ENCODE peak calls at places on chromosomes 4 and X, in five cellular contexts. A is fibroblast of mammary gland, M is LNCaP clone FGC, L is HFF-Myc, W is epithelial cell of proximal tubule. H is an unnamed sample.

GRCh38 chr4:24475756-24476155 is 108.6 kb downstream of the DHX15 start:
- DNase-seq in A (no peak), M (no peak), L (no peak), W (no peak), H (no peak)

GRCh38 chr4:31045724-31046318 is 325.7 kb downstream of the PCDH7 start:
- DNase-seq in A (peak; percentile 32), M (peak; percentile 45), L (no peak), W (no peak), H (no peak)

GRCh38 chrX:20857746-20858145 is 516.5 kb upstream of the CNKSR2 start:
- DNase-seq in A (peak; percentile 55), M (no peak), L (no peak), W (no peak), H (no peak)

GRCh38 chrX:23840674-23841073 is 57.7 kb downstream of the SAT1 start:
- DNase-seq in A (no peak), M (no peak), L (no peak), W (no peak), H (no peak)

GRCh38 chrX:134547047-134547679 is 87.2 kb downstream of the HPRT1 start:
- DNase-seq in A (peak; percentile 49), M (no peak), L (no peak), W (no peak), H (no peak)

GRCh38 chr4:126268106-126268505 is 953.4 kb downstream of the FAT4 start:
- DNase-seq in A (peak; percentile 70), M (no peak), L (no peak), W (no peak), H (no peak)

GRCh38 chrX:18855919-18856644 is 127.8 kb downstream of the PHKA2 start:
- DNase-seq in A (peak; percentile 41), M (no peak), L (no peak), W (no peak), H (no peak)

GRCh38 chr4:173281001-173281400 is 53.2 kb downstream of the HMGB2 start:
- DNase-seq in A (no peak), M (no peak), L (no peak), W (no peak), H (no peak)

GRCh38 chr4:129804458-129804981 is 708.6 kb downstream of the C4orf33 start:
- DNase-seq in A (no peak), M (no peak), L (no peak), W (no peak), H (no peak)

GRCh38 chrX:31245714-31246113 is 173.9 kb upstream of the FTHL17 start:
- DNase-seq in A (no peak), M (no peak), L (no peak), W (no peak), H (no peak)

GRCh38 chr4:110104661-110105060 is 93.8 kb downstream of the ELOVL6 start:
- DNase-seq in A (no peak), M (no peak), L (no peak), W (no peak), H (no peak)

GRCh38 chrX:103554687-103555417 is 30.5 kb upstream of the TCEAL4 start:
- DNase-seq in A (peak; percentile 51), M (peak; percentile 46), L (peak; percentile 41), W (no peak), H (no peak)

GRCh38 chr4:2817136-2817535 is 24.3 kb downstream of the SH3BP2 start:
- DNase-seq in A (no peak), M (no peak), L (no peak), W (no peak), H (no peak)

GRCh38 chr4:2814627-2815026 is 21.7 kb downstream of the SH3BP2 start:
- DNase-seq in A (no peak), M (no peak), L (no peak), W (no peak), H (no peak)

GRCh38 chr4:2818351-2818939 is 25.2 kb upstream of the ADD1 start:
- DNase-seq in A (no peak), M (no peak), L (no peak), W (no peak), H (no peak)

GRCh38 chr4:2817701-2818350 is 24.9 kb downstream of the SH3BP2 start:
- DNase-seq in A (no peak), M (no peak), L (no peak), W (no peak), H (no peak)

DNA sequence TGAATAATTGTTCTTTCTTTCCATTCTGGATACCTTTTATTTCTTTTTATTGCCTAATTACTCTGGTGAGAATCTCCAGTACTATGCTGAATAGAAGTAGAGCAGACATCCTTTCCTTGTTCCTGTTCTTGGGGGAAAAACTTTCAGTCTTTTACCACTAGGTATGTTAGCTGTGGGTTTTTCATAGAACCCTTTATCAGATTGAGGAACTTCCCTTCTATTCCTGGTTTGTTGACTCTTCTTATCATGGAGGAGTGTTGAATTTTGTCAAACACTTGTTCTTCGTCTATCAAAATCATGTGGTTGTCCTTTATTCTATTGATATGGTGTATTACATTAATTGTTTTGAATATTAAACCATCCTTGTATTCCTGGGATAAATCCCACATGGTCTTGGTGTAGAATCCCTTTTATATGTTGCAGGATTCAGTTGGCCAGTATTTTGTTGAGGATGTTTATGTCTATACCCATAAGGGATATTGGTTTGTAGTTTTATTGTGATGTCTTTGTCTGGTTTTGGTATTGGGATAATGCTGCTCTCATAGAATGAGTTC is 23.6 kb downstream of the SH3BP2 start:
- DNase-seq in A (no peak), M (no peak), L (no peak), W (no peak), H (no peak)
- H3K4me3 ChIP-seq in A (no peak overlapping the region), M (no peak overlapping the region), L (no peak overlapping the region), W (no peak overlapping the region), H (no peak overlapping the region)

GRCh38 chr4:155371432-155372043 is 5.2 kb downstream of the MAP9 start:
- DNase-seq in A (peak; percentile 53), M (no peak), L (no peak), W (no peak), H (no peak)
- TF ChIP-seq CTCF in A (peak; percentile 46), M (peak; percentile 39), L (no peak), W (no peak), H (peak; percentile 43)

DNA sequence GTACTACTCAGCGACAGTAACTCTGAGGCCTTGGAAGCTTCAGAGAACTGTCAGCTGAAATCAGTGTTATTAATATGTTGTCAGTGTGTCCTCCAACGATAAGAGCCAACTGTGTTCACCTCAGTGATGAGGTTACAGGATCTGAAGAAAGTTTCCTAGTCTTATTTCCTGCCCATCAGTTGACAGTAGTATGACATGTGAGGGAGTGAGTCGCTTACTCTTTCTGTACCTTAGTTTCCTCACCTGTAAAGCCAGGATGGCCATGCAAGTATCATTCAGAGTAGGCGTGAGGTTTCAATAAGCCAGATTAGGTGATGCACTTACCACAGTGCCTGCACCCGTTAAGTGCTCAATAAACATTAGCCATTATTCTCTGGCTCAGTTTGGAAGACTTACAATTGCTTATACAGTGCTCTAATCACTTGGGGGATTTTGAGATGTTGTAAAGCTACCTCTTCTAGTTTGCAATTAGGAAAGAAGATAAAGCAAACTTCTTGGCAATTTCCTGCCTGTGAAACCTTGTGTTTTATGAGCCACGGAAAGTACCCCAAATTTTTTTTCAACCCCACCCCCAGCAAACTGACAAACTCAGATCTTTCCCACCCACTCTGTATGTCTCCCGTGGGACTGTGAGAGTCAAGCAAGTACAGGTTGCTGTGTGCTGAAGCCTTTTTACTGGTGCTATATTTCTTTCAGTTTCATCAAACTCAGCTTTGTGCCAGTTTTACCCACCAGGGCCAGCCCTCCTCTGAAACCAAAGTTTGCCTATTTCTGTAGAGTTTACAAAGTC is 62.1 kb downstream of the ANXA3 start:
- DNase-seq in A (no peak), M (no peak), L (no peak), W (no peak), H (no peak)
- H3K4me3 ChIP-seq in A (no peak overlapping the region), M (no peak overlapping the region), L (no peak overlapping the region), W (no peak overlapping the region), H (no peak overlapping the region)

GRCh38 chr4:122914292-122914904 is 8.0 kb downstream of the NUDT6 start:
- DNase-seq in A (peak; percentile 75), M (no peak), L (peak; percentile 66), W (no peak), H (no peak)
- TF ChIP-seq CTCF in A (peak; percentile 69), M (peak; percentile 58), L (peak; percentile 48), W (peak; percentile 50), H (peak; percentile 47)

H was measured in BJ.